ENCODE peak calls at places on chromosomes 7 and 10, in four cellular contexts. W is K562, L is HepG2, M is A549. N is an unnamed sample.

GRCh38 chr10:119454231-119454804 is 88.2 kb downstream of the RGS10 start:
- DNase-seq in M (no peak), W (no peak), L (no peak), N (peak; percentile 33)

GRCh38 chr7:130141161-130141857 is 63.9 kb downstream of the TMEM209 start:
- DNase-seq in W (peak; percentile 85), L (no peak), M (no peak), N (peak; percentile 88)

GRCh38 chr7:143458263-143458662 is 15.0 kb downstream of the TAS2R60 start:
- DNase-seq in W (no peak), L (no peak), M (no peak), N (no peak)

GRCh38 chr7:6250364-6250833 is 22.0 kb downstream of the CYTH3 start:
- DNase-seq in M (no peak), L (no peak), W (no peak), N (no peak)

GRCh38 chr10:26436848-26437247 is 1.3 kb upstream of the APBB1IP start:
- DNase-seq in M (no peak), W (no peak), L (no peak), N (no peak)

GRCh38 chr7:105703207-105703930 is 122.1 kb upstream of the EFCAB10 start:
- DNase-seq in W (no peak), M (no peak), L (no peak), N (no peak)

GRCh38 chr7:85630904-85631582 is 444.2 kb upstream of the SEMA3D start:
- DNase-seq in W (no peak), M (no peak), L (peak; percentile 5), N (no peak)

GRCh38 chr10:59362991-59363390 is 642 bp upstream of the FAM13C start:
- DNase-seq in W (no peak), L (no peak), M (no peak), N (peak; percentile 56)

GRCh38 chr7:143373255-143373794 is 7.8 kb upstream of the ZYX start:
- DNase-seq in W (no peak), M (no peak), L (no peak), N (no peak)

GRCh38 chr7:103348452-103348851 is 1.0 kb downstream of the PSMC2 start:
- DNase-seq in L (no peak), W (peak; percentile 36), M (no peak), N (no peak)

GRCh38 chr7:5396542-5396941 is 27.1 kb downstream of the TNRC18 start:
- DNase-seq in M (peak; percentile 85), W (no peak), L (no peak), N (no peak)

GRCh38 chr10:101646369-101646768 is 48.6 kb downstream of the FBXW4 start:
- DNase-seq in L (no peak), M (no peak), W (no peak), N (no peak)

GRCh38 chr7:116417593-116418345 is 81.8 kb upstream of the CAV2 start:
- DNase-seq in W (peak; percentile 69), L (no peak), M (no peak), N (no peak)

GRCh38 chr7:85111761-85112160 is 75.1 kb downstream of the SEMA3D start:
- DNase-seq in W (no peak), M (no peak), L (no peak), N (no peak)

GRCh38 chr10:637221-637620 is 52.2 kb downstream of the DIP2C start:
- DNase-seq in L (no peak), W (no peak), M (no peak), N (no peak)

GRCh38 chr7:91425149-91425548 is 160.9 kb downstream of the FZD1 start:
- DNase-seq in M (no peak), L (no peak), W (no peak), N (no peak)

GRCh38 chr10:131882151-131882550 is 18.7 kb upstream of the PPP2R2D start:
- DNase-seq in L (no peak), W (no peak), M (no peak), N (no peak)

GRCh38 chr7:104371216-104371796 is 42.9 kb downstream of the LHFPL3 start:
- DNase-seq in L (no peak), W (no peak), M (no peak), N (no peak)

GRCh38 chr10:103053659-103054581 is 135.8 kb downstream of the CNNM2 start:
- DNase-seq in L (peak; percentile 96), M (peak; percentile 59), W (peak; percentile 65), N (peak; percentile 71)
- TF ChIP-seq CTCF in L (peak; percentile 94), M (peak; percentile 57), W (peak; percentile 55), N (no peak)

GRCh38 chr7:132773527-132773956 is 197.3 kb upstream of the PLXNA4 start:
- DNase-seq in M (no peak), W (no peak), L (no peak), N (no peak)
- TF ChIP-seq NR3C1 in M (no peak), W (no peak), L (no peak), N (no peak)

DNA sequence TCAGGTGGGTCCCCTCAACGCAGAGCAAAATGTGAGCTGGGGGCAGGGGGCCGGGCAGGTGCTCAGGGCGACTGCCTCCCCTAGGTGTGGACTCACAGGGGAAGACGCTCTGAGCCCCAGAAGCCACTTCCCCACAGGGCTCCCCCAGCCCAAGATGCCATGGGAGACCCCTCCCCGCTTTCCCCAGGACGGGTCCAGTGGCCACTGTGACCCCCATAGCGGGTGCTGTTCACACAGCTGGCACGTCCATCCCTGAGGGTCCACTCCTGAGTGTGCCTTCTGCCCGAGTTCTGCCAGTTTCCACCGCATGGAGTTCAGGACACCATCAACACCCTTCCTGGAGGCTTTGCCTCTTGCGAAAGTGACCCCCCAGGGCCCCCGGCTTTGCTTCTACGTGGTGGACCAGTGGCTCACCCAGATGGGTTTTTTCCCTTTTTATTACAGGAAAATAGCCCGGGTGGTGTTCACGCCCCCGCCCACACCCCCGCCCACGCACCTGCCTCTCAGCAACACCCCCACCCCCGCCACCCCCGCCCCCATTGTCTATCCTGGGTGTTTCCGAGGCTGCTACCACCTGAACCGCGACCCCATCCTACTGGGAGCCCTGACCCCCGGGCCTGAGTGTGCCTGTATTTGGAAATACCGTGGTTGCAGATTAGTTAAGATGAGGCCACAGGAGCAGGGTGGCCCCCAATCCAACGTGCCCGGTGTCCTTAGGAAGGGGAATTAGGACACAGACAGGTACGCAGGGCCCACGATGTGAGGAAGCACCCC is 32.0 kb downstream of the ADAP1 start:
- DNase-seq in M (no peak), L (no peak), W (no peak), N (peak; percentile 5)
- TF ChIP-seq MAX in M (no peak), L (no peak), W (no peak), N (no peak)

GRCh38 chr10:29517352-29517923 is 117.3 kb downstream of the SVIL start:
- DNase-seq in L (peak; percentile 43), W (peak; percentile 52), M (peak; percentile 61), N (peak; percentile 82)
- TF ChIP-seq CTCF in L (peak; percentile 57), W (peak; percentile 71), M (peak; percentile 54), N (peak; percentile 44)

GRCh38 chr7:47765373-47765979 is 182.8 kb downstream of the PKD1L1 start:
- DNase-seq in M (no peak), W (no peak), L (no peak), N (no peak)

GRCh38 chr7:47762207-47762606 is 180.3 kb upstream of the TNS3 start:
- DNase-seq in L (no peak), M (no peak), W (no peak), N (no peak)

GRCh38 chr7:47762746-47763062 is 180.8 kb upstream of the TNS3 start:
- DNase-seq in W (no peak), M (no peak), L (no peak), N (no peak)

GRCh38 chr7:47764746-47765145 is 182.8 kb upstream of the TNS3 start:
- DNase-seq in W (no peak), L (no peak), M (no peak), N (no peak)

DNA sequence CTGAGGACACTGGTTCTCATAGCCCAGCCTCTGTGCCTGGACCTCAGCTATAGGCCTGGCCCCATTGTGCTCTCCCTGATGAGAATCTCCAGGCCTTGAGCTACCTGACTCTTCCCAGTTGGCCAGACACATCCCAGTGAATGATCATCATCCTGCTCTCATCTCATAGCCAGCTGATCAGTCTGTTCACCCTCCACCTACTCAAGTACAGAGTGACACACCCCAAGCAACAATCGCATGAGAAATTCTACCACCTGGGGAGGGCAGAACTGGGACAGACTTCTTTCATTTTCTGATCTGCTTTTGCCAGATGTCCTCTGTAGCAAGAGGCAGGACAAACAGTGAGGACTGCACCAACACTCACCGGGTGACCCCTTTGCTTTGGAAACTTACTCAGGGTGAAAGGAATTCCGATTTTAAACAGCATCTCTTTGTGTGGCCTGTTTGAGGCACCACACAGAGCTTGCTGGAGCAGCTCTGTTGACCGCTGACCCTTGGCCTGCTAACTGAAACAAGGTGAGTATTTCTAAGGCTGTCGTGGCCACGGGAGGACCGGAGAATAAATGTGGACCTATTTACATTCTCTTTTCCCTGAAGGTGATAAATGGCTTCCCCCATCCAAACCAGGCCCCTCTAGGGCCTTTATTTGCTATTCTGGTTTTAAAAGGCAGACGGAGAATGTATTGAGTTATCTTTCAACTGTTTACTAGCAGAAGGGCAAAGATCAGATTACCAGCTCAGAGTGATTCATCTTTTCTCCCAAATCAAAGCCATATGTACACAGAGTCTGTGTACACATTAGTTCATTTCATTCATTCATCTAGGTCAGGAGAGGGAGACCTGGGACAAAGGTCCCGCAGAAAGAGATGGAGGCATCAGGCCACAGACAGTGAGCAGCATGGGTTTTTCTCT is 181.4 kb upstream of the TNS3 start:
- DNase-seq in W (no peak), L (peak; percentile 100), M (peak; percentile 96), N (no peak)
- TF ChIP-seq NR3C1 in W (no peak), L (no peak), M (no peak), N (no peak)

DNA sequence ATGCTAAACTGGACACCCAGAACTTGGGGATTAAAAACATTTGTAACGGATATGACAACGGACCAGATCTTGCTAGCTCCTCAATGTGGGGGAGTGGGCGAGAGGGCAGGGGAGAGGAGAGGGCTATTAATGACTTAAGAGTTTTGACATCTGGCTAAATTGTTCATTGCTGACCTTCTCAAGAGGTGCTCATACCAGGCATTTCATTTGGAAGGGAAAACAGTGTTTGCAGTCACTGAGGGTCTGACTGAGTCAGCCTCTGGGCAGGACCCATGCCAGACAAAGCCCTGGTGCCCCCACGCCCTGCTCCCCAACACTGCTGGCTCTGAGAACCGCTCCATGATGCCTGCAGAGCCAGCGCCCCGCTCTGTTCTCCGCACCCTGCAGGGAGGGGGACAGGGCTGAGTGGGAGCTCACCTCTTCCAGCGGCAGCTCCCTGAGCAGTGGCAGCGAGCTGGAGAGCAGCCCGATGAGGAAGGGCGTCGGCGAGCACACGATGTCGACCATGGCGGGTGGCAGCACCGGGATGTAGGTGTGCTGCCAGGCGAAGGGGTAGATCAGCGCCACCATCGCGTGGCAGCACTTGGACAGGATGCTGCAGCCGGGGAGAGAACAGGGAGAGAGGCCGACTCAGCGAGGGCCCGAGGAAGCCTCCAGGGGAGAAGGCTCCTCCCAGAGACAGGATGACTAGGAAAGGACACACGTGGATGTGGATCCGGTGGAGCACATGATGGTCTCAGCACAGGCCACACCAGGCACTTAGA is 47.8 kb upstream of the MKRN1 start:
- DNase-seq in M (no peak), L (no peak), W (no peak), N (no peak)
- TF ChIP-seq MAX in M (no peak), L (no peak), W (peak; percentile 57), N (no peak)

GRCh38 chr10:17597386-17597785 is 19.8 kb downstream of the HACD1 start:
- DNase-seq in L (no peak), W (no peak), M (no peak), N (no peak)

DNA sequence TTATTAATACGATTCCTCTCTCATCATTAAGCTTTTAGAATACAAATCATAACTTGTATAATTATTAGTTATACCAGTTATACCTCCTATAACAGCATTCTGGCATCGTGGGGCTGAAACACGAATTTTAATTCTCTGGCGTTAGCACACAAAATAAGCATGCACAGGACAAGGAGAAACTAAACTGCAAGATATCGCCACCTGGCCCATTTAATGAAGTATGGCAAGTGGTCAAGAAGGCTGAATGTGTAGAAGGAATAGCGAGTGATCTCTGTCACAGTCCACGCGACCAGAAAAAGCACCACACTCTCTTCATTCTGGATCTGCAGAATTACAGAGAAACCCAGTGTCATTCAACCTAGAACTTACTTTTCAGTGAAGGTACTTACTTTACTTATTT is 18.1 kb downstream of the HACD1 start:
- DNase-seq in W (peak; percentile 69), M (peak; percentile 35), L (no peak), N (no peak)
- TF ChIP-seq CTCF in W (peak; percentile 61), M (peak; percentile 29), L (peak; percentile 21), N (no peak)

GRCh38 chr10:114195079-114195478 is 15.9 kb downstream of the TDRD1 start:
- DNase-seq in M (no peak), W (no peak), L (no peak), N (no peak)
- TF ChIP-seq NR3C1 in M (no peak), W (no peak), L (no peak), N (no peak)